ENCODE peak calls at places on chromosome 11, in seven cellular contexts. One of them, this sample, is unnamed.
A peak's percentile ranks its signal among the peaks of the same experiment; 100 is the strongest.

GRCh38 chr11:88229303-88229702 is 54.1 kb upstream of the RAB38 start:
- DNase-seq in right lobe of liver: no peak
- DNase-seq in osteoblast: no peak
- DNase-seq in activated naive CD4-positive, alpha-beta T cell treated with anti-CD3 and anti-CD28 coated beads, Interleukin-2, amount 50 U/mL, for 16 hours: no peak
- DNase-seq in stimulated activated CD4-positive, alpha-beta T cell treated with anti-CD3 and anti-CD28 coated beads, Interleukin-2, amount 100 ng/mL, for 48 hours: no peak
- DNase-seq in Peyer's patch: no peak
- DNase-seq in GM04503: no peak
- DNase-seq in this sample: no peak

GRCh38 chr11:128098840-128099239 is 488.5 kb downstream of the ETS1 start:
- DNase-seq in stimulated activated CD4-positive, alpha-beta T cell treated with anti-CD3 and anti-CD28 coated beads, Interleukin-2, amount 100 ng/mL, for 48 hours: no peak
- DNase-seq in osteoblast: no peak
- DNase-seq in right lobe of liver: no peak
- DNase-seq in Peyer's patch: no peak
- DNase-seq in activated naive CD4-positive, alpha-beta T cell treated with anti-CD3 and anti-CD28 coated beads, Interleukin-2, amount 50 U/mL, for 16 hours: peak; percentile 17
- DNase-seq in GM04503: no peak
- DNase-seq in this sample: no peak

GRCh38 chr11:12727556-12728070 is 53.4 kb downstream of the TEAD1 start:
- DNase-seq in Peyer's patch: no peak
- DNase-seq in GM04503: no peak
- DNase-seq in stimulated activated CD4-positive, alpha-beta T cell treated with anti-CD3 and anti-CD28 coated beads, Interleukin-2, amount 100 ng/mL, for 48 hours: no peak
- DNase-seq in right lobe of liver: no peak
- DNase-seq in osteoblast: peak; percentile 79
- DNase-seq in activated naive CD4-positive, alpha-beta T cell treated with anti-CD3 and anti-CD28 coated beads, Interleukin-2, amount 50 U/mL, for 16 hours: no peak
- DNase-seq in this sample: no peak

GRCh38 chr11:117145393-117145761 is 1.3 kb downstream of the PAFAH1B2 start:
- DNase-seq in activated naive CD4-positive, alpha-beta T cell treated with anti-CD3 and anti-CD28 coated beads, Interleukin-2, amount 50 U/mL, for 16 hours: no peak
- DNase-seq in GM04503: no peak
- DNase-seq in osteoblast: peak; percentile 86
- DNase-seq in stimulated activated CD4-positive, alpha-beta T cell treated with anti-CD3 and anti-CD28 coated beads, Interleukin-2, amount 100 ng/mL, for 48 hours: no peak
- DNase-seq in right lobe of liver: no peak
- DNase-seq in Peyer's patch: no peak
- DNase-seq in this sample: no peak

GRCh38 chr11:32029721-32030120 is 61.2 kb upstream of the RCN1 start:
- DNase-seq in Peyer's patch: no peak
- DNase-seq in osteoblast: no peak
- DNase-seq in activated naive CD4-positive, alpha-beta T cell treated with anti-CD3 and anti-CD28 coated beads, Interleukin-2, amount 50 U/mL, for 16 hours: no peak
- DNase-seq in right lobe of liver: no peak
- DNase-seq in GM04503: no peak
- DNase-seq in stimulated activated CD4-positive, alpha-beta T cell treated with anti-CD3 and anti-CD28 coated beads, Interleukin-2, amount 100 ng/mL, for 48 hours: no peak
- DNase-seq in this sample: no peak

GRCh38 chr11:77351281-77351905 is 49.9 kb upstream of the GDPD4 start:
- DNase-seq in GM04503: no peak
- DNase-seq in right lobe of liver: no peak
- DNase-seq in activated naive CD4-positive, alpha-beta T cell treated with anti-CD3 and anti-CD28 coated beads, Interleukin-2, amount 50 U/mL, for 16 hours: no peak
- DNase-seq in stimulated activated CD4-positive, alpha-beta T cell treated with anti-CD3 and anti-CD28 coated beads, Interleukin-2, amount 100 ng/mL, for 48 hours: no peak
- DNase-seq in Peyer's patch: no peak
- DNase-seq in osteoblast: no peak
- DNase-seq in this sample: no peak

GRCh38 chr11:86058360-86058759 is 10.5 kb downstream of the PICALM start:
- DNase-seq in right lobe of liver: no peak
- DNase-seq in Peyer's patch: no peak
- DNase-seq in GM04503: no peak
- DNase-seq in stimulated activated CD4-positive, alpha-beta T cell treated with anti-CD3 and anti-CD28 coated beads, Interleukin-2, amount 100 ng/mL, for 48 hours: no peak
- DNase-seq in osteoblast: no peak
- DNase-seq in activated naive CD4-positive, alpha-beta T cell treated with anti-CD3 and anti-CD28 coated beads, Interleukin-2, amount 50 U/mL, for 16 hours: no peak
- DNase-seq in this sample: no peak

GRCh38 chr11:92707665-92708064 is 261.8 kb upstream of the MTNR1B start:
- DNase-seq in right lobe of liver: no peak
- DNase-seq in GM04503: no peak
- DNase-seq in osteoblast: no peak
- DNase-seq in activated naive CD4-positive, alpha-beta T cell treated with anti-CD3 and anti-CD28 coated beads, Interleukin-2, amount 50 U/mL, for 16 hours: no peak
- DNase-seq in Peyer's patch: no peak
- DNase-seq in stimulated activated CD4-positive, alpha-beta T cell treated with anti-CD3 and anti-CD28 coated beads, Interleukin-2, amount 100 ng/mL, for 48 hours: no peak
- DNase-seq in this sample: no peak

GRCh38 chr11:65646921-65647701 is 9.2 kb downstream of the SIPA1 start:
- DNase-seq in GM04503: no peak
- DNase-seq in right lobe of liver: peak; percentile 82
- DNase-seq in stimulated activated CD4-positive, alpha-beta T cell treated with anti-CD3 and anti-CD28 coated beads, Interleukin-2, amount 100 ng/mL, for 48 hours: no peak
- DNase-seq in Peyer's patch: peak; percentile 70
- DNase-seq in activated naive CD4-positive, alpha-beta T cell treated with anti-CD3 and anti-CD28 coated beads, Interleukin-2, amount 50 U/mL, for 16 hours: no peak
- DNase-seq in osteoblast: peak; percentile 98
- DNase-seq in this sample: no peak

GRCh38 chr11:11396290-11397042 is 43.4 kb upstream of the CSNK2A3 start:
- DNase-seq in activated naive CD4-positive, alpha-beta T cell treated with anti-CD3 and anti-CD28 coated beads, Interleukin-2, amount 50 U/mL, for 16 hours: no peak
- DNase-seq in right lobe of liver: no peak
- DNase-seq in Peyer's patch: no peak
- DNase-seq in osteoblast: peak; percentile 93
- DNase-seq in stimulated activated CD4-positive, alpha-beta T cell treated with anti-CD3 and anti-CD28 coated beads, Interleukin-2, amount 100 ng/mL, for 48 hours: no peak
- DNase-seq in GM04503: peak; percentile 97
- DNase-seq in this sample: no peak

GRCh38 chr11:16613401-16614381 is 124.8 kb upstream of the C11orf58 start:
- DNase-seq in osteoblast: peak; percentile 97
- DNase-seq in Peyer's patch: peak; percentile 88
- DNase-seq in stimulated activated CD4-positive, alpha-beta T cell treated with anti-CD3 and anti-CD28 coated beads, Interleukin-2, amount 100 ng/mL, for 48 hours: peak; percentile 59
- DNase-seq in GM04503: peak; percentile 11
- DNase-seq in right lobe of liver: peak; percentile 87
- DNase-seq in activated naive CD4-positive, alpha-beta T cell treated with anti-CD3 and anti-CD28 coated beads, Interleukin-2, amount 50 U/mL, for 16 hours: peak; percentile 66
- DNase-seq in this sample: peak; percentile 46

GRCh38 chr11:22808559-22809197 is 20.9 kb downstream of the SVIP start:
- DNase-seq in Peyer's patch: no peak
- DNase-seq in GM04503: no peak
- DNase-seq in activated naive CD4-positive, alpha-beta T cell treated with anti-CD3 and anti-CD28 coated beads, Interleukin-2, amount 50 U/mL, for 16 hours: no peak
- DNase-seq in stimulated activated CD4-positive, alpha-beta T cell treated with anti-CD3 and anti-CD28 coated beads, Interleukin-2, amount 100 ng/mL, for 48 hours: no peak
- DNase-seq in osteoblast: no peak
- DNase-seq in right lobe of liver: no peak
- DNase-seq in this sample: no peak

GRCh38 chr11:13053255-13053917 is 44.3 kb downstream of the RASSF10 start:
- DNase-seq in Peyer's patch: no peak
- DNase-seq in right lobe of liver: no peak
- DNase-seq in osteoblast: no peak
- DNase-seq in activated naive CD4-positive, alpha-beta T cell treated with anti-CD3 and anti-CD28 coated beads, Interleukin-2, amount 50 U/mL, for 16 hours: no peak
- DNase-seq in stimulated activated CD4-positive, alpha-beta T cell treated with anti-CD3 and anti-CD28 coated beads, Interleukin-2, amount 100 ng/mL, for 48 hours: no peak
- DNase-seq in GM04503: no peak
- DNase-seq in this sample: no peak

GRCh38 chr11:62069961-62070919 is 53.6 kb upstream of the INCENP start:
- DNase-seq in osteoblast: no peak
- DNase-seq in activated naive CD4-positive, alpha-beta T cell treated with anti-CD3 and anti-CD28 coated beads, Interleukin-2, amount 50 U/mL, for 16 hours: no peak
- DNase-seq in GM04503: no peak
- DNase-seq in stimulated activated CD4-positive, alpha-beta T cell treated with anti-CD3 and anti-CD28 coated beads, Interleukin-2, amount 100 ng/mL, for 48 hours: no peak
- DNase-seq in Peyer's patch: no peak
- DNase-seq in right lobe of liver: no peak
- DNase-seq in this sample: no peak

GRCh38 chr11:70825893-70826540 is 426.4 kb downstream of the SHANK2 start:
- DNase-seq in GM04503: no peak
- DNase-seq in right lobe of liver: no peak
- DNase-seq in Peyer's patch: no peak
- DNase-seq in activated naive CD4-positive, alpha-beta T cell treated with anti-CD3 and anti-CD28 coated beads, Interleukin-2, amount 50 U/mL, for 16 hours: no peak
- DNase-seq in osteoblast: no peak
- DNase-seq in stimulated activated CD4-positive, alpha-beta T cell treated with anti-CD3 and anti-CD28 coated beads, Interleukin-2, amount 100 ng/mL, for 48 hours: no peak
- DNase-seq in this sample: no peak

GRCh38 chr11:11502303-11502828 is 119.4 kb downstream of the GALNT18 start:
- DNase-seq in GM04503: no peak
- DNase-seq in Peyer's patch: no peak
- DNase-seq in right lobe of liver: no peak
- DNase-seq in activated naive CD4-positive, alpha-beta T cell treated with anti-CD3 and anti-CD28 coated beads, Interleukin-2, amount 50 U/mL, for 16 hours: no peak
- DNase-seq in stimulated activated CD4-positive, alpha-beta T cell treated with anti-CD3 and anti-CD28 coated beads, Interleukin-2, amount 100 ng/mL, for 48 hours: no peak
- DNase-seq in osteoblast: no peak
- DNase-seq in this sample: no peak

GRCh38 chr11:133191931-133192330 is 340.4 kb downstream of the OPCML start:
- DNase-seq in activated naive CD4-positive, alpha-beta T cell treated with anti-CD3 and anti-CD28 coated beads, Interleukin-2, amount 50 U/mL, for 16 hours: no peak
- DNase-seq in Peyer's patch: no peak
- DNase-seq in stimulated activated CD4-positive, alpha-beta T cell treated with anti-CD3 and anti-CD28 coated beads, Interleukin-2, amount 100 ng/mL, for 48 hours: no peak
- DNase-seq in GM04503: no peak
- DNase-seq in right lobe of liver: no peak
- DNase-seq in osteoblast: no peak
- DNase-seq in this sample: no peak

GRCh38 chr11:10878408-10879214 is 20.8 kb upstream of the ZBED5 start:
- DNase-seq in activated naive CD4-positive, alpha-beta T cell treated with anti-CD3 and anti-CD28 coated beads, Interleukin-2, amount 50 U/mL, for 16 hours: no peak
- DNase-seq in osteoblast: peak; percentile 69
- DNase-seq in GM04503: no peak
- DNase-seq in stimulated activated CD4-positive, alpha-beta T cell treated with anti-CD3 and anti-CD28 coated beads, Interleukin-2, amount 100 ng/mL, for 48 hours: no peak
- DNase-seq in Peyer's patch: peak; percentile 54
- DNase-seq in right lobe of liver: no peak
- DNase-seq in this sample: no peak

GRCh38 chr11:92681606-92682005 is 287.8 kb upstream of the MTNR1B start:
- DNase-seq in stimulated activated CD4-positive, alpha-beta T cell treated with anti-CD3 and anti-CD28 coated beads, Interleukin-2, amount 100 ng/mL, for 48 hours: no peak
- DNase-seq in osteoblast: no peak
- DNase-seq in Peyer's patch: no peak
- DNase-seq in activated naive CD4-positive, alpha-beta T cell treated with anti-CD3 and anti-CD28 coated beads, Interleukin-2, amount 50 U/mL, for 16 hours: no peak
- DNase-seq in right lobe of liver: no peak
- DNase-seq in GM04503: no peak
- DNase-seq in this sample: no peak

GRCh38 chr11:124892131-124892530 is 5.5 kb downstream of the ROBO4 start:
- DNase-seq in GM04503: no peak
- DNase-seq in stimulated activated CD4-positive, alpha-beta T cell treated with anti-CD3 and anti-CD28 coated beads, Interleukin-2, amount 100 ng/mL, for 48 hours: no peak
- DNase-seq in activated naive CD4-positive, alpha-beta T cell treated with anti-CD3 and anti-CD28 coated beads, Interleukin-2, amount 50 U/mL, for 16 hours: no peak
- DNase-seq in right lobe of liver: no peak
- DNase-seq in Peyer's patch: no peak
- DNase-seq in osteoblast: no peak
- DNase-seq in this sample: no peak

GRCh38 chr11:45073575-45074225 is 72.7 kb upstream of the PRDM11 start:
- DNase-seq in GM04503: no peak
- DNase-seq in activated naive CD4-positive, alpha-beta T cell treated with anti-CD3 and anti-CD28 coated beads, Interleukin-2, amount 50 U/mL, for 16 hours: no peak
- DNase-seq in Peyer's patch: no peak
- DNase-seq in osteoblast: no peak
- DNase-seq in stimulated activated CD4-positive, alpha-beta T cell treated with anti-CD3 and anti-CD28 coated beads, Interleukin-2, amount 100 ng/mL, for 48 hours: no peak
- DNase-seq in right lobe of liver: no peak
- DNase-seq in this sample: no peak

GRCh38 chr11:57300785-57301184 is 24.0 kb downstream of the TNKS1BP1 start:
- DNase-seq in osteoblast: no peak
- DNase-seq in GM04503: no peak
- DNase-seq in stimulated activated CD4-positive, alpha-beta T cell treated with anti-CD3 and anti-CD28 coated beads, Interleukin-2, amount 100 ng/mL, for 48 hours: no peak
- DNase-seq in Peyer's patch: no peak
- DNase-seq in activated naive CD4-positive, alpha-beta T cell treated with anti-CD3 and anti-CD28 coated beads, Interleukin-2, amount 50 U/mL, for 16 hours: no peak
- DNase-seq in right lobe of liver: no peak
- DNase-seq in this sample: no peak

GRCh38 chr11:14270690-14271542 is 88.1 kb downstream of the RRAS2 start:
- DNase-seq in stimulated activated CD4-positive, alpha-beta T cell treated with anti-CD3 and anti-CD28 coated beads, Interleukin-2, amount 100 ng/mL, for 48 hours: no peak
- DNase-seq in right lobe of liver: no peak
- DNase-seq in osteoblast: no peak
- DNase-seq in GM04503: no peak
- DNase-seq in Peyer's patch: no peak
- DNase-seq in activated naive CD4-positive, alpha-beta T cell treated with anti-CD3 and anti-CD28 coated beads, Interleukin-2, amount 50 U/mL, for 16 hours: no peak
- DNase-seq in this sample: no peak

GRCh38 chr11:75487366-75487765 is 38.4 kb downstream of the GDPD5 start:
- DNase-seq in stimulated activated CD4-positive, alpha-beta T cell treated with anti-CD3 and anti-CD28 coated beads, Interleukin-2, amount 100 ng/mL, for 48 hours: no peak
- DNase-seq in GM04503: no peak
- DNase-seq in activated naive CD4-positive, alpha-beta T cell treated with anti-CD3 and anti-CD28 coated beads, Interleukin-2, amount 50 U/mL, for 16 hours: no peak
- DNase-seq in Peyer's patch: no peak
- DNase-seq in osteoblast: peak; percentile 66
- DNase-seq in right lobe of liver: no peak
- DNase-seq in this sample: no peak

GRCh38 chr11:43738600-43739409 is 58.3 kb downstream of the HSD17B12 start:
- DNase-seq in GM04503: peak; percentile 50
- DNase-seq in osteoblast: peak; percentile 80
- DNase-seq in activated naive CD4-positive, alpha-beta T cell treated with anti-CD3 and anti-CD28 coated beads, Interleukin-2, amount 50 U/mL, for 16 hours: no peak
- DNase-seq in Peyer's patch: no peak
- DNase-seq in stimulated activated CD4-positive, alpha-beta T cell treated with anti-CD3 and anti-CD28 coated beads, Interleukin-2, amount 100 ng/mL, for 48 hours: no peak
- DNase-seq in right lobe of liver: no peak
- DNase-seq in this sample: no peak

GRCh38 chr11:10066441-10066840 is 227.6 kb downstream of the SBF2 start:
- DNase-seq in GM04503: no peak
- DNase-seq in osteoblast: no peak
- DNase-seq in stimulated activated CD4-positive, alpha-beta T cell treated with anti-CD3 and anti-CD28 coated beads, Interleukin-2, amount 100 ng/mL, for 48 hours: no peak
- DNase-seq in right lobe of liver: no peak
- DNase-seq in Peyer's patch: no peak
- DNase-seq in activated naive CD4-positive, alpha-beta T cell treated with anti-CD3 and anti-CD28 coated beads, Interleukin-2, amount 50 U/mL, for 16 hours: no peak
- DNase-seq in this sample: no peak

GRCh38 chr11:2309251-2310072 is 7.6 kb downstream of the TSPAN32 start:
- DNase-seq in Peyer's patch: peak; percentile 38
- DNase-seq in stimulated activated CD4-positive, alpha-beta T cell treated with anti-CD3 and anti-CD28 coated beads, Interleukin-2, amount 100 ng/mL, for 48 hours: no peak
- DNase-seq in right lobe of liver: no peak
- DNase-seq in GM04503: no peak
- DNase-seq in osteoblast: peak; percentile 75
- DNase-seq in activated naive CD4-positive, alpha-beta T cell treated with anti-CD3 and anti-CD28 coated beads, Interleukin-2, amount 50 U/mL, for 16 hours: no peak
- DNase-seq in this sample: no peak

This sample was measured in hypothalamus.